ENCODE peak calls at places on chromosomes 16 and 17, in ten cellular contexts. C is PC-9, S is small intestine, W is stromal cell of bone marrow, A is mesothelial cell of epicardium, H is left ventricle myocardium inferior, D is GM06990, U is lower leg skin, O is HEK293T, I is mesenchymal stem cell. Y is an unnamed sample.

GRCh38 chr17:63450551-63450950 is 4.4 kb upstream of the CYB561 start:
- DNase-seq in D (no peak), H (no peak), S (no peak), C (peak), W (no peak), O (no peak), I (no peak), U (no peak), A (no peak), Y (no peak)

GRCh38 chr16:77790964-77791363 is 2.6 kb downstream of the VAT1L start:
- DNase-seq in D (no peak), I (no peak), U (no peak), W (no peak), H (no peak), A (no peak), C (no peak), S (no peak), O (no peak), Y (no peak)

GRCh38 chr16:46673320-46674013 is 15.5 kb downstream of the VPS35 start:
- DNase-seq in A (no peak), I (peak), U (no peak), S (peak), O (peak), D (no peak), C (no peak), W (peak), H (no peak), Y (peak)

GRCh38 chr17:36197389-36197708 is 791 bp upstream of the CCL3L1 start:
- DNase-seq in D (peak), U (no peak), S (no peak), C (no peak), A (no peak), H (no peak), O (no peak), W (no peak), I (peak), Y (no peak)

GRCh38 chr17:33178641-33179040 is 114.5 kb downstream of the ASIC2 start:
- DNase-seq in A (no peak), U (no peak), H (no peak), I (no peak), S (no peak), C (no peak), O (no peak), W (no peak), D (no peak), Y (no peak)

GRCh38 chr16:81784042-81784785 is 5.1 kb downstream of the PLCG2 start:
- DNase-seq in I (no peak), A (no peak), U (no peak), H (no peak), D (no peak), S (peak), C (no peak), O (no peak), W (no peak), Y (no peak)

GRCh38 chr16:9827062-9827752 is 355.0 kb downstream of the GRIN2A start:
- DNase-seq in O (no peak), A (no peak), D (no peak), S (no peak), U (no peak), I (no peak), W (no peak), C (no peak), H (no peak), Y (no peak)

GRCh38 chr16:30893082-30893743 is 664 bp downstream of the BCL7C start:
- DNase-seq in I (peak), D (no peak), W (no peak), U (no peak), S (no peak), O (no peak), A (peak), H (no peak), C (no peak), Y (no peak)

GRCh38 chr16:57898961-57899360 is 72.0 kb downstream of the CNGB1 start:
- DNase-seq in I (no peak), W (no peak), S (no peak), D (no peak), U (no peak), H (no peak), C (peak), A (no peak), O (no peak), Y (no peak)

GRCh38 chr17:82390015-82390859 is 18.7 kb downstream of the UTS2R start:
- DNase-seq in U (no peak), I (no peak), C (no peak), H (no peak), W (no peak), D (no peak), O (no peak), A (no peak), S (no peak), Y (no peak)